ENCODE peak calls at places on chromosome 11, in nine cellular contexts. H is tibial nerve; B is iPS DF 6.9; T is stomach; S is naive thymus-derived CD4-positive, alpha-beta T cell; W is CD8-positive, alpha-beta T cell; D is uterus; X is kidney; K is sigmoid colon. I is an unnamed sample. For H3K4me1, the result is how much of the 10 kb centered on the place peaks cover.

GRCh38 chr11:118088531-118088930 is 1.8 kb upstream of the SMIM35 start:
- DNase-seq in H (no peak), B (no peak), T (peak), S (no peak), W (no peak), D (no peak), X (peak), K (no peak), I (no peak)

GRCh38 chr11:87659807-87660206 is 515.4 kb downstream of the RAB38 start:
- DNase-seq in H (no peak), B (no peak), T (no peak), S (no peak), W (no peak), D (no peak), X (no peak), K (no peak), I (no peak)

GRCh38 chr11:132551011-132551410 is 981.3 kb downstream of the OPCML start:
- DNase-seq in H (no peak), B (no peak), T (no peak), S (no peak), W (no peak), D (no peak), X (no peak), K (no peak), I (no peak)

GRCh38 chr11:16326679-16327297 is 29.6 kb downstream of the SOX6 start:
- DNase-seq in H (no peak), B (no peak), T (no peak), S (no peak), W (no peak), D (no peak), X (no peak), K (no peak), I (no peak)

GRCh38 chr11:62444271-62444833 is 25.5 kb downstream of the SCGB1A1 start:
- DNase-seq in H (peak), B (no peak), T (peak), S (peak), W (peak), D (peak), X (peak), K (peak), I (no peak)

GRCh38 chr11:124656759-124657627 is 16.5 kb downstream of the SIAE start:
- DNase-seq in H (no peak), B (no peak), T (no peak), S (no peak), W (no peak), D (no peak), X (no peak), K (no peak), I (no peak)

GRCh38 chr11:48129697-48130395 is 86.8 kb upstream of the OR4B1 start:
- DNase-seq in H (no peak), B (no peak), T (no peak), S (no peak), W (no peak), D (no peak), X (no peak), K (no peak), I (no peak)

GRCh38 chr11:111422494-111423249 is 43.6 kb upstream of the POU2AF1 start:
- DNase-seq in H (no peak), B (peak), T (peak), S (peak), W (peak), D (peak), X (no peak), K (peak), I (peak)

GRCh38 chr11:109123811-109124787 is 297.9 kb upstream of the C11orf87 start:
- DNase-seq in H (no peak), B (no peak), T (no peak), S (no peak), W (no peak), D (no peak), X (no peak), K (no peak), I (no peak)

GRCh38 chr11:93905384-93905783 is 55.0 kb upstream of the VSTM5 start:
- DNase-seq in H (no peak), B (no peak), T (no peak), S (no peak), W (no peak), D (no peak), X (no peak), K (no peak), I (peak)

GRCh38 chr11:34345012-34345804 is 12.6 kb downstream of the ABTB2 start:
- DNase-seq in H (peak), B (no peak), T (peak), S (no peak), W (no peak), D (peak), X (peak), K (peak), I (no peak)

GRCh38 chr11:27913650-27914049 is 194.3 kb downstream of the KIF18A start:
- DNase-seq in H (no peak), B (no peak), T (no peak), S (no peak), W (no peak), D (no peak), X (no peak), K (no peak), I (no peak)

GRCh38 chr11:119389611-119390254 is 8.2 kb upstream of the USP2 start:
- DNase-seq in H (no peak), B (no peak), T (no peak), S (no peak), W (no peak), D (no peak), X (no peak), K (no peak), I (peak)

GRCh38 chr11:60875366-60875720 is 8.0 kb downstream of the ZP1 start:
- DNase-seq in H (no peak), B (no peak), T (no peak), S (no peak), W (no peak), D (no peak), X (no peak), K (peak), I (no peak)

GRCh38 chr11:63667993-63668392 is 3.2 kb downstream of the ATL3 start:
- DNase-seq in H (no peak), B (no peak), T (no peak), S (no peak), W (no peak), D (no peak), X (no peak), K (no peak), I (no peak)

GRCh38 chr11:36357831-36358230 is 61.7 kb downstream of the PRR5L start:
- DNase-seq in H (no peak), B (no peak), T (no peak), S (no peak), W (no peak), D (no peak), X (no peak), K (no peak), I (no peak)

GRCh38 chr11:109062445-109062844 is 359.5 kb upstream of the C11orf87 start:
- DNase-seq in H (no peak), B (no peak), T (no peak), S (no peak), W (no peak), D (no peak), X (no peak), K (no peak), I (no peak)

GRCh38 chr11:111719379-111719778 is 46.8 kb downstream of the PPP2R1B start:
- DNase-seq in H (no peak), B (no peak), T (no peak), S (no peak), W (no peak), D (no peak), X (no peak), K (no peak), I (no peak)

GRCh38 chr11:69416123-69416475 is 65.4 kb upstream of the LINC01488 start:
- DNase-seq in H (no peak), B (no peak), T (no peak), S (no peak), W (no peak), D (no peak), X (no peak), K (peak), I (no peak)

GRCh38 chr11:78192223-78192719 is 3.6 kb downstream of the USP35 start:
- DNase-seq in H (no peak), B (no peak), T (no peak), S (no peak), W (no peak), D (no peak), X (no peak), K (peak), I (no peak)

GRCh38 chr11:74842967-74843366 is 94.3 kb downstream of the RNF169 start:
- DNase-seq in H (no peak), B (no peak), T (no peak), S (no peak), W (no peak), D (no peak), X (no peak), K (no peak), I (no peak)

GRCh38 chr11:73292481-73292880 is 15.6 kb upstream of the ARHGEF17 start:
- DNase-seq in H (no peak), B (no peak), T (no peak), S (no peak), W (no peak), D (no peak), X (peak), K (no peak), I (no peak)

GRCh38 chr11:65932558-65932919 is 12.7 kb upstream of the TSGA10IP start:
- DNase-seq in H (no peak), B (no peak), T (no peak), S (no peak), W (no peak), D (no peak), X (no peak), K (no peak), I (no peak)

GRCh38 chr11:48123249-48123875 is 93.2 kb upstream of the OR4B1 start:
- DNase-seq in H (no peak), B (no peak), T (no peak), S (no peak), W (no peak), D (no peak), X (no peak), K (no peak), I (no peak)

GRCh38 chr11:78825531-78825930 is 250.9 kb upstream of the NARS2 start:
- DNase-seq in H (no peak), B (no peak), T (no peak), S (no peak), W (no peak), D (no peak), X (no peak), K (no peak), I (no peak)

GRCh38 chr11:9760180-9760550 is 96.3 kb downstream of the SWAP70 start:
- DNase-seq in H (peak), B (no peak), T (peak), S (no peak), W (no peak), D (peak), X (peak), K (peak), I (no peak)

DNA sequence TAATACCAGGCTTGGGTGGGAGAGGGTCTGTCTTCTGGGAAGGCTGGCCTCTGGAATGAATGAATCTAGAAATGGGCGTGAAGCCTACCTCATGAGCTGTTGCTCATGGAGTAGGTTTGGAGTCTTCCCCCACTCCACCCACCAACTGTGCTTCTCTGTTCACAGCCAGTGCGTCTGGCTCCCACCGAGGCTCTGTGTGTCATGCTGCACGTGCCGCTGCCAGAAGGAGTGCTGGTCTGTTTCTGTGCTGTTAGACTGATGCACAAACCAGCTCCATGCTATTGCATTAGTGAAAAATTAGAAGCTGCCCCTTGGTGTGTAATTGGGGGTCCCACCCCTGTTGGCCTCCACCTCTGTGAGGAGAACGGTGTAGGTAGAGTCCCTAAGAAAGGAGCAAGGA is 132.3 kb upstream of the PARVA start:
- DNase-seq in H (no peak), B (no peak), T (no peak), S (no peak), W (no peak), D (no peak), X (no peak), K (peak), I (no peak)
- H3K4me1 ChIP-seq in H (under half), B (under half), T (half or more), S (under half), W (under half), D (under half), X (under half), K (half or more), I (half or more)

DNA sequence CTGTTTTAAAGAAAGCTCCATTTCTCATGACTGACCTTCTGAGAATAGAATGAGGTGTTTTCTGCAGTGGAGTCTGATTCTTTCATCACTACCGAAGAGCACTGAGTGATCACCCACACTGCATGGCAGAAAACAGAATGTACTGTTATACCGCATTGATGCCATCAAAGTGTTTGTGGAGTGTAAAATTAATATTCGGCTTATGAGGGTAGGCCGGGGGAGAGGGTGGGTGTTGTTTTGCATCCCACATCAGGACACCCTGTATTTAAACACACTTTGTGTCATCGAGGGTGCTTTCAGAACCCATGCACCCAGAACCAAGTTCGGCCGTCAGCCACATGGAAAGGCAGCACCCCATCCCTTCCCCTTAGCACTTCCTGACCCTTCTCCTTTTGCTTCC is 41.3 kb upstream of the ETS1 start:
- DNase-seq in H (no peak), B (no peak), T (no peak), S (peak), W (peak), D (no peak), X (no peak), K (no peak), I (no peak)
- H3K4me1 ChIP-seq in H (under half), B (under half), T (under half), S (half or more), W (half or more), D (under half), X (under half), K (under half), I (under half)

GRCh38 chr11:95918056-95918455 is 5.9 kb downstream of the MTMR2 start:
- DNase-seq in H (no peak), B (no peak), T (no peak), S (no peak), W (no peak), D (no peak), X (no peak), K (no peak), I (no peak)
- H3K4me1 ChIP-seq in H (under half), B (under half), T (under half), S (under half), W (under half), D (under half), X (under half), K (under half), I (under half)

GRCh38 chr11:68043029-68043348 is 4.2 kb downstream of the TCIRG1 start:
- DNase-seq in H (no peak), B (no peak), T (no peak), S (no peak), W (no peak), D (no peak), X (no peak), K (peak), I (peak)
- H3K4me1 ChIP-seq in H (under half), B (under half), T (under half), S (under half), W (under half), D (under half), X (under half), K (under half), I (under half)

DNA sequence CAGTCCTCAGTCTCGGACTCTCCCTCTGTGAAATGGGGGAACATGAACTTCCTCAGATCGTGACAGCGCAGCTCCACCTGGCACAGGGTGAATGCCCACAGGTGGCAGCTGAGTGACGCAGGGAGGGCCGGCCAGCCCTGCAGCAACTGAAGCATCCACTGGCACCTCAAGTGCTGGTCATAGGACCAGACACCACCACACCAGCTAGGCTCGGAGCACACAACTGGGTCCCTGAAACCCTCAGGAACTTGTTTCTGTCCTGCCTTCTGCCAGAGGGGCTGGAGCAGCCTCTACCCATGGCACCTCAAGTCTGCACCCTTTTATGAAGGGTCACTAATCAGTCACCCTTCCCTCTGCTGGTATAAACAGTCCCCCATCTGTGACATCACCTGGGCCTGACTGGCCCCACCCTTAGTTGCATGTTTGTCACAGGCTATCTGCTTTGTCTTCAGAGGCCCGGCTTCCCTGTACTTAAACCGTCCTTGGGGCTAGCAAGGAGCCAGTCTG is 7.4 kb upstream of the CDC42BPG start:
- DNase-seq in H (no peak), B (no peak), T (no peak), S (no peak), W (peak), D (no peak), X (peak), K (no peak), I (no peak)
- H3K4me1 ChIP-seq in H (under half), B (under half), T (half or more), S (half or more), W (half or more), D (under half), X (under half), K (half or more), I (under half)

DNA sequence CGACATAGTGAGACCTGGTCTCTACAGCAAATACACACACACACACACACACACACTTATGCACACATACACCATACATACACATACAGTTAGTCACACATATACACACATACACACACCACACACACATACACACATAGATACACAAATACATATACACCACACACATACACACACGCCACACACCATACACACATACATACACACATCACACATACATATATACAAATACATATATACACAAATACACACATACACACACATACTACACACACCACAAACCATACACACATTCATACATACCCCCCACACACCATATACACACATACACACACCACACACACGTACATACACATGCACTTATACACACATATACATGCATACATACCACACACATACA is 57.7 kb downstream of the MICAL2 start:
- DNase-seq in H (no peak), B (no peak), T (no peak), S (no peak), W (no peak), D (no peak), X (no peak), K (no peak), I (no peak)
- H3K4me1 ChIP-seq in H (under half), B (under half), T (under half), S (under half), W (under half), D (under half), X (under half), K (half or more), I (half or more)

DNA sequence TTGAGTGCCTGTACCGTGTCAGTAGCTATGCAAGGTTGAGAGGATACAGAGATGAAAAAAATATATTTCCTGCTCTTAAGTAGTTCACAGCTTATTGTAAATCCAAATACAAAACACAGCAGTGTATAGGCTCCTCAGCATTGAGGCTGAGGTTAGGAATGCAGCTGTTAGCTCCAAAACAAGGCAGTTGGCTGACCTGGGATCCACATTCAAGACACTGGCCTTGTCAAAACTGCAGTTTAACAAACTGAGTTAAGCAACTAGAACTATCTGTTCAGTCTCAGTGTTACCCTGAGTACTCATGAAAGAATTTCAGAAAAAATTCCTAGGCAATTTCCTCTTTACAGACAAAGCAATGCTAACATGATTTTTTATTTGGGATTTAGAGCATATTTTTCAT is 42.8 kb downstream of the REXO2 start:
- DNase-seq in H (no peak), B (no peak), T (no peak), S (no peak), W (no peak), D (no peak), X (no peak), K (no peak), I (no peak)
- H3K4me1 ChIP-seq in H (under half), B (under half), T (under half), S (under half), W (under half), D (under half), X (under half), K (under half), I (under half)

GRCh38 chr11:68324241-68324640 is 11.8 kb downstream of the LRP5 start:
- DNase-seq in H (no peak), B (no peak), T (no peak), S (no peak), W (no peak), D (no peak), X (no peak), K (no peak), I (no peak)
- H3K4me1 ChIP-seq in H (under half), B (under half), T (half or more), S (under half), W (under half), D (under half), X (under half), K (half or more), I (under half)

GRCh38 chr11:130001491-130002351 is 914 bp downstream of the PRDM10 start:
- DNase-seq in H (no peak), B (no peak), T (peak), S (peak), W (peak), D (no peak), X (peak), K (peak), I (peak)

GRCh38 chr11:130000552-130001176 is 2.0 kb downstream of the PRDM10 start:
- DNase-seq in H (no peak), B (no peak), T (no peak), S (no peak), W (no peak), D (no peak), X (no peak), K (no peak), I (peak)

GRCh38 chr11:130002352-130002845 is at the start of gene PRDM10:
- DNase-seq in H (peak), B (no peak), T (peak), S (peak), W (peak), D (peak), X (peak), K (peak), I (peak)

GRCh38 chr11:130002846-130003716 is 446 bp upstream of the PRDM10 start:
- DNase-seq in H (peak), B (peak), T (peak), S (peak), W (peak), D (peak), X (peak), K (peak), I (peak)

DNA sequence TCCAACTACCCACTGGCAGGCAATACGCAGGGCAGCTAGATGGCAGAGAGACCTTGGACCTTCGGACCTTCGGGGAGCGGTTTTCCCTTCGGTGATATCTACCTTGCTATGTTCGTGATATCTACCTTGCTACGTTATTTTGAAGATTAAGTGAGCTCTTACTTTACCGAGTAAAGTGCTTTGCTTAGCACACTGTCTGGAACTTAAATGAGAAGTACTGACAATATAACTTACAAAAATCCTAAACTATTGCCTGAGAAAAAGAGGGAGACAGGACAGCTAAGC is 1.0 kb upstream of the PRDM10 start:
- DNase-seq in H (no peak), B (no peak), T (no peak), S (no peak), W (no peak), D (no peak), X (no peak), K (no peak), I (no peak)
- H3K4me1 ChIP-seq in H (under half), B (under half), T (under half), S (under half), W (under half), D (under half), X (under half), K (under half), I (under half)

I was measured in Caco-2.